ENCODE peak calls at places on chromosomes 4 and X, in five cellular contexts. J, I, T, Y and E are unnamed samples.
A peak's percentile ranks its signal among the peaks of the same experiment; 100 is the strongest.

GRCh38 chrX:49003696-49004095 is 1.6 kb upstream of the GRIPAP1 start:
- DNase-seq in J (no peak), I (peak; percentile 30), T (no peak), Y (peak; percentile 9), E (no peak)

GRCh38 chr4:57989430-57989829 is 879.2 kb upstream of the IGFBP7 start:
- DNase-seq in J (peak; percentile 18), I (no peak), T (no peak), Y (no peak), E (no peak)

GRCh38 chrX:108557594-108557993 is 118.0 kb downstream of the COL4A5 start:
- DNase-seq in J (no peak), I (peak; percentile 22), T (no peak), Y (no peak), E (no peak)

GRCh38 chrX:65994519-65995501 is 45.1 kb downstream of the VSIG4 start:
- DNase-seq in J (no peak), I (no peak), T (no peak), Y (no peak), E (no peak)

GRCh38 chr4:16785800-16786527 is 112.5 kb downstream of the LDB2 start:
- DNase-seq in J (no peak), I (no peak), T (no peak), Y (no peak), E (no peak)

GRCh38 chrX:928606-929005 is 283.8 kb downstream of the CRLF2 start:
- DNase-seq in J (no peak), I (no peak), T (no peak), Y (no peak), E (no peak)

GRCh38 chr4:53557601-53558000 is 33.7 kb downstream of the LNX1 start:
- DNase-seq in J (no peak), I (no peak), T (no peak), Y (no peak), E (no peak)

GRCh38 chrX:40297949-40298539 is 200.3 kb upstream of the BCOR start:
- DNase-seq in J (no peak), I (peak; percentile 24), T (no peak), Y (no peak), E (no peak)

GRCh38 chr4:114378306-114378903 is 220.2 kb upstream of the UGT8 start:
- DNase-seq in J (no peak), I (no peak), T (peak; percentile 4), Y (no peak), E (no peak)

GRCh38 chrX:19515615-19516105 is 352 bp upstream of the MAP3K15 start:
- DNase-seq in J (peak; percentile 12), I (no peak), T (peak; percentile 10), Y (no peak), E (no peak)

GRCh38 chr4:52914051-52914605 is 52.0 kb downstream of the RASL11B start:
- DNase-seq in J (no peak), I (no peak), T (no peak), Y (peak; percentile 27), E (no peak)

GRCh38 chrX:103464071-103464773 is 55.1 kb downstream of the RAB40A start:
- DNase-seq in J (peak; percentile 21), I (peak; percentile 34), T (peak; percentile 54), Y (peak; percentile 10), E (no peak)

GRCh38 chrX:116204947-116205346 is 34.4 kb downstream of the AGTR2 start:
- DNase-seq in J (no peak), I (no peak), T (peak; percentile 11), Y (peak; percentile 1), E (no peak)

GRCh38 chr4:17712166-17712565 is 69.3 kb downstream of the FAM184B start:
- DNase-seq in J (no peak), I (no peak), T (no peak), Y (no peak), E (no peak)

GRCh38 chr4:61350932-61351331 is 150.8 kb downstream of the ADGRL3 start:
- DNase-seq in J (no peak), I (no peak), T (no peak), Y (no peak), E (no peak)

GRCh38 chrX:63930140-63930539 is 145.1 kb upstream of the ARHGEF9 start:
- DNase-seq in J (peak; percentile 13), I (no peak), T (peak; percentile 20), Y (no peak), E (no peak)

DNA sequence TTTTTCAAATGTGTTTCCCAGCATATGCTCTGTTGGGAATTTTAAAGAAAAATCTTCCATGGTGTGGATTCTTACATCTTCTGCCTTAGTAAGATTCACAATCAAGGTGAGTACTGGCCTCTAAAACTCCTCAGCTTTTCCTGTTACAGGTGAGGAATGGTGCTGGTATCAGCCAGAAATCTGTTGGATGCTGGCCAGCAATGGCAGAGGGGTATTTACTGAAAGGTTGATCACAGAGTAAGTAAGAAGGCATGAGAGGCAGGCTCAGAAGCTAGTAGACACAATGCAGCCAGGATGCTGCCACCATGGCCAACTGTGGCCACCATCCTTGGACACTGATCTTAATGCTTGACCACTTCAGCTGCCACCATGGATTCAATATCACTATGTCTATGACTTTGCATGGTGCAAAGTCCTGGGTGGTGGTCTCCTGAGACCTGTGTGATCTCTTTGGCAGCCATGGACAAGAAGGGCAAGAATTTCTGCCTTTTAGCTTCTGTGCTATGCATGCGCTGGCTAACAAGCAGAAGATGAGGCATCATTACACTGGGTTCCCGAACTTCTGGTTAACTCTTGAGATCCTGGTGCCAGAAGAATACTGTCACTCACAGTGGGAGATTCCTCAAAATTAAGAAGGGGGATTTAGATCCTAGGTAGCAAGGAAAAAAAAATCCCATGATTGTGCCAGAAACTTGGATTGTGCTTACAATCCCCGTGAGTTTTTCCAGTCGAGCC is 60.2 kb downstream of the CHRNA9 start:
- DNase-seq in J (no peak), I (no peak), T (no peak), Y (no peak), E (no peak)
- TF ChIP-seq ESRRA in J (no peak), I (no peak), T (no peak), Y (no peak), E (no peak)

DNA sequence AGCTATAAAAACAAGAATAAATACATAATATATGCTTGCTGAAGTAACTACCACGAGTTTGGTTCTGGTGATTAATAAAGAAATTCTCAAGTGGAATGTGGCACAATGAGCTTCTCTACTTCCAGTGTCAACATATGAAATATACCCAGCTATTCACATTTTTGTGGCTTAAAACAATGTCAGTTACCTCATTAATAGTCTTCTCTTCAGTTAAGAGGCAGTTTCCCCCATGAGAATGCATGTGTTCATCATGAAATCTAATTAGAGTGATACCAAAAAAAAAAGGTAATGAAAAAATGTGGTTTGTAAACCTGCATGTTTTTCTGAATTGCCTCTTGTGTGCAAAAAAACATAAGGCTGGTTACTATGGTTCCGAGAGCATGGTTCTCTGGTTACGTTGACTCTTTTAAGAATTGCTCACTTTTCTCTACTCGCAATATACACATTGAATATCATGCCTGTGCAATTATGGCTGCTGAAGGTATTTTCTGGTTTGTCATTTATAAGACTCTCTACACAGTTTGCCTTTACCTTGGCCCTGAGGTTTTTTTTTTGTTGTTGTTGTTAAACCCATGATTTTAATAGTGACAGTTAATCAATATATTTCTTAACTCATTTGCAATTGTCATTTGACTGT is 108.2 kb downstream of the PCDH7 start:
- DNase-seq in J (no peak), I (no peak), T (no peak), Y (no peak), E (no peak)
- TF ChIP-seq ESRRA in J (no peak), I (no peak), T (no peak), Y (no peak), E (no peak)

GRCh38 chrX:17413228-17413627 is 38.2 kb downstream of the NHS start:
- DNase-seq in J (no peak), I (no peak), T (peak; percentile 29), Y (no peak), E (no peak)
- TF ChIP-seq ESRRA in J (no peak), I (no peak), T (no peak), Y (no peak), E (no peak)

GRCh38 chrX:3659761-3660160 is 53.7 kb downstream of the PRKX start:
- DNase-seq in J (no peak), I (no peak), T (no peak), Y (no peak), E (no peak)
- TF ChIP-seq ESRRA in J (no peak), I (no peak), T (no peak), Y (no peak), E (no peak)

DNA sequence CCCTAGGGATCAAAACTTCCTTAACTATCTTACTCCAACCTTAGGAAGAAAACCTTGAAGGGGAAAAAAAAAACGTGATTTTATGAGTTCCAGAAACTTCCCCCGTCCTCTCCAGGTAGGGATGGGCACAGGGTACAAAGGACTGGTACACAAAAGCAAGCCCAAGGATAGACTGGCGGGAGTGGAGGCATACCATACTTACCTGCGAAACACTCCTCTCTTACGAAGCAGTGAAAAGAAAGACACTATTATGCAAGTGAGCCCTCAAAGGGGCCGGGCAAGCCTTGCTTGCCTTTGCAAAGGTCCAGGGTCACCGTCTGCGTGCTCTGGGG is 651 bp downstream of the TSPAN6 start:
- DNase-seq in J (no peak), I (no peak), T (no peak), Y (no peak), E (no peak)
- TF ChIP-seq ESRRA in J (no peak), I (no peak), T (no peak), Y (no peak), E (no peak)

GRCh38 chr4:5755161-5755560 is 44.2 kb downstream of the EVC start:
- DNase-seq in J (no peak), I (no peak), T (no peak), Y (no peak), E (no peak)
- TF ChIP-seq ESRRA in J (no peak), I (no peak), T (no peak), Y (no peak), E (no peak)